ENCODE peak calls at places on chromosomes 6 and 20, in four cellular contexts. Q is NB4, M is substantia nigra, N is SK-MEL-5. I is an unnamed sample.

GRCh38 chr6:159968295-159969203 is at the start of gene IGF2R:
- DNase-seq in Q (peak), M (peak), N (peak), I (peak)

GRCh38 chr6:168309183-168309582 is 10.4 kb downstream of the DACT2 start:
- DNase-seq in Q (peak), M (no peak), N (no peak), I (no peak)

GRCh38 chr6:112117554-112117953 is 30.2 kb downstream of the FAM229B start:
- DNase-seq in Q (peak), M (no peak), N (no peak), I (no peak)

GRCh38 chr6:81572020-81572419 is 180.5 kb downstream of the TENT5A start:
- DNase-seq in Q (no peak), M (no peak), N (no peak), I (no peak)

GRCh38 chr6:131937219-131937618 is 14.0 kb downstream of the CCN2 start:
- DNase-seq in Q (no peak), M (no peak), N (no peak), I (no peak)

GRCh38 chr20:5657190-5657872 is 92.9 kb upstream of the SHLD1 start:
- DNase-seq in Q (no peak), M (peak), N (peak), I (peak)

GRCh38 chr6:127514396-127515227 is 4.5 kb downstream of the MTCL3 start:
- DNase-seq in Q (peak), M (peak), N (no peak), I (no peak)

GRCh38 chr6:139981066-139981624 is 606.7 kb upstream of the CITED2 start:
- DNase-seq in Q (no peak), M (no peak), N (no peak), I (no peak)

GRCh38 chr6:44001318-44001868 is 125.9 kb downstream of the MRPL14 start:
- DNase-seq in Q (peak), M (no peak), N (peak), I (no peak)

GRCh38 chr6:143583542-143584330 is 72.2 kb upstream of the FUCA2 start:
- DNase-seq in Q (no peak), M (no peak), N (no peak), I (no peak)